ENCODE peak calls at places on chromosomes 1 and 21, in six cellular contexts. V, K, T, B, F and Q are unnamed samples.

GRCh38 chr21:21367583-21367982 is 369.4 kb downstream of the NCAM2 start:
- DNase-seq in F (no peak), B (no peak), T (no peak), K (no peak), V (no peak), Q (no peak)

GRCh38 chr1:164771568-164772350 is 212.8 kb downstream of the PBX1 start:
- DNase-seq in F (no peak), T (peak; percentile 68), V (no peak), K (peak; percentile 27), B (no peak), Q (no peak)

GRCh38 chr1:156963621-156964020 is 43.2 kb downstream of the LRRC71 start:
- DNase-seq in F (no peak), B (no peak), K (no peak), V (peak; percentile 76), T (no peak), Q (no peak)

GRCh38 chr1:94757931-94758330 is 62.2 kb upstream of the SLC44A3 start:
- DNase-seq in F (peak; percentile 80), T (peak; percentile 27), K (no peak), V (no peak), B (no peak), Q (no peak)

GRCh38 chr1:41537788-41538351 is 53.4 kb upstream of the EDN2 start:
- DNase-seq in K (no peak), B (no peak), T (no peak), V (no peak), F (peak; percentile 68), Q (no peak)

GRCh38 chr1:197066719-197067456 is at the start of gene F13B:
- DNase-seq in K (no peak), T (no peak), V (no peak), F (no peak), B (no peak), Q (no peak)

GRCh38 chr1:38578444-38578951 is 281.1 kb downstream of the RRAGC start:
- DNase-seq in K (no peak), T (peak; percentile 69), F (no peak), V (peak; percentile 47), B (no peak), Q (no peak)

GRCh38 chr21:45030637-45031218 is 43.7 kb upstream of the ADARB1 start:
- DNase-seq in B (no peak), V (no peak), K (no peak), T (no peak), F (peak; percentile 61), Q (no peak)

GRCh38 chr1:153938996-153939395 is 7.5 kb downstream of the DENND4B start:
- DNase-seq in F (no peak), V (peak; percentile 16), B (no peak), T (no peak), K (no peak), Q (no peak)